ENCODE peak calls at places on chromosomes 11 and 22, in five cellular contexts. One of them, this sample, is unnamed.

GRCh38 chr11:5620606-5621521 is 3.9 kb upstream of the TRIM34 start:
- DNase-seq in lower leg skin: no peak
- DNase-seq in activated CD8-positive, alpha-beta memory T cell treated with anti-CD3 and anti-CD28 coated beads, Interleukin-2, amount 10 ng/mL, durations not matched to agents 7 days and 5 days: no peak
- DNase-seq in astrocyte of the spinal cord: peak; percentile 89
- DNase-seq in GM19239: no peak
- DNase-seq in this sample: peak; percentile 56

GRCh38 chr11:27100534-27100933 is 59.9 kb downstream of the BBOX1 start:
- DNase-seq in GM19239: no peak
- DNase-seq in lower leg skin: no peak
- DNase-seq in activated CD8-positive, alpha-beta memory T cell treated with anti-CD3 and anti-CD28 coated beads, Interleukin-2, amount 10 ng/mL, durations not matched to agents 7 days and 5 days: no peak
- DNase-seq in astrocyte of the spinal cord: no peak
- DNase-seq in this sample: no peak

GRCh38 chr11:127670372-127670771 is 669.8 kb upstream of the KIRREL3 start:
- DNase-seq in activated CD8-positive, alpha-beta memory T cell treated with anti-CD3 and anti-CD28 coated beads, Interleukin-2, amount 10 ng/mL, durations not matched to agents 7 days and 5 days: no peak
- DNase-seq in lower leg skin: no peak
- DNase-seq in astrocyte of the spinal cord: no peak
- DNase-seq in GM19239: no peak
- DNase-seq in this sample: no peak

GRCh38 chr11:111906680-111907079 is 4.9 kb downstream of the CRYAB start:
- DNase-seq in GM19239: no peak
- DNase-seq in activated CD8-positive, alpha-beta memory T cell treated with anti-CD3 and anti-CD28 coated beads, Interleukin-2, amount 10 ng/mL, durations not matched to agents 7 days and 5 days: no peak
- DNase-seq in astrocyte of the spinal cord: no peak
- DNase-seq in lower leg skin: no peak
- DNase-seq in this sample: no peak

GRCh38 chr22:38144025-38144405 is 33.5 kb upstream of the BAIAP2L2 start:
- DNase-seq in lower leg skin: no peak
- DNase-seq in astrocyte of the spinal cord: no peak
- DNase-seq in GM19239: no peak
- DNase-seq in activated CD8-positive, alpha-beta memory T cell treated with anti-CD3 and anti-CD28 coated beads, Interleukin-2, amount 10 ng/mL, durations not matched to agents 7 days and 5 days: no peak
- DNase-seq in this sample: no peak

GRCh38 chr11:14500181-14500651 is 605 bp upstream of the COPB1 start:
- DNase-seq in GM19239: peak; percentile 13
- DNase-seq in lower leg skin: no peak
- DNase-seq in astrocyte of the spinal cord: peak; percentile 74
- DNase-seq in activated CD8-positive, alpha-beta memory T cell treated with anti-CD3 and anti-CD28 coated beads, Interleukin-2, amount 10 ng/mL, durations not matched to agents 7 days and 5 days: peak; percentile 75
- DNase-seq in this sample: no peak

GRCh38 chr11:134503596-134503995 is 91.6 kb upstream of the B3GAT1 start:
- DNase-seq in activated CD8-positive, alpha-beta memory T cell treated with anti-CD3 and anti-CD28 coated beads, Interleukin-2, amount 10 ng/mL, durations not matched to agents 7 days and 5 days: no peak
- DNase-seq in astrocyte of the spinal cord: no peak
- DNase-seq in lower leg skin: peak; percentile 71
- DNase-seq in GM19239: no peak
- DNase-seq in this sample: no peak

GRCh38 chr22:38211556-38211955 is 9.8 kb downstream of the MAFF start:
- DNase-seq in astrocyte of the spinal cord: no peak
- DNase-seq in activated CD8-positive, alpha-beta memory T cell treated with anti-CD3 and anti-CD28 coated beads, Interleukin-2, amount 10 ng/mL, durations not matched to agents 7 days and 5 days: no peak
- DNase-seq in GM19239: no peak
- DNase-seq in lower leg skin: no peak
- DNase-seq in this sample: no peak

GRCh38 chr11:11620251-11620965 is 1.4 kb downstream of the GALNT18 start:
- DNase-seq in activated CD8-positive, alpha-beta memory T cell treated with anti-CD3 and anti-CD28 coated beads, Interleukin-2, amount 10 ng/mL, durations not matched to agents 7 days and 5 days: no peak
- DNase-seq in astrocyte of the spinal cord: peak; percentile 2
- DNase-seq in lower leg skin: peak; percentile 89
- DNase-seq in GM19239: no peak
- DNase-seq in this sample: no peak

GRCh38 chr22:31248138-31248745 is 36.1 kb downstream of the LIMK2 start:
- DNase-seq in lower leg skin: peak; percentile 90
- DNase-seq in astrocyte of the spinal cord: peak; percentile 94
- DNase-seq in activated CD8-positive, alpha-beta memory T cell treated with anti-CD3 and anti-CD28 coated beads, Interleukin-2, amount 10 ng/mL, durations not matched to agents 7 days and 5 days: peak; percentile 89
- DNase-seq in GM19239: peak; percentile 26
- DNase-seq in this sample: peak; percentile 93

GRCh38 chr11:109401532-109401931 is 20.5 kb upstream of the C11orf87 start:
- DNase-seq in activated CD8-positive, alpha-beta memory T cell treated with anti-CD3 and anti-CD28 coated beads, Interleukin-2, amount 10 ng/mL, durations not matched to agents 7 days and 5 days: no peak
- DNase-seq in GM19239: no peak
- DNase-seq in lower leg skin: no peak
- DNase-seq in astrocyte of the spinal cord: no peak
- DNase-seq in this sample: no peak

GRCh38 chr11:18144243-18144642 is 11.9 kb downstream of the MRGPRX3 start:
- DNase-seq in astrocyte of the spinal cord: no peak
- DNase-seq in GM19239: no peak
- DNase-seq in lower leg skin: no peak
- DNase-seq in activated CD8-positive, alpha-beta memory T cell treated with anti-CD3 and anti-CD28 coated beads, Interleukin-2, amount 10 ng/mL, durations not matched to agents 7 days and 5 days: no peak
- DNase-seq in this sample: no peak

GRCh38 chr22:38697055-38697980 is 3.4 kb downstream of the JOSD1 start:
- DNase-seq in astrocyte of the spinal cord: peak; percentile 59
- DNase-seq in lower leg skin: no peak
- DNase-seq in GM19239: no peak
- DNase-seq in activated CD8-positive, alpha-beta memory T cell treated with anti-CD3 and anti-CD28 coated beads, Interleukin-2, amount 10 ng/mL, durations not matched to agents 7 days and 5 days: no peak
- DNase-seq in this sample: no peak

GRCh38 chr11:126146454-126147192 is 64.8 kb downstream of the RPUSD4 start:
- DNase-seq in astrocyte of the spinal cord: no peak
- DNase-seq in lower leg skin: no peak
- DNase-seq in GM19239: no peak
- DNase-seq in activated CD8-positive, alpha-beta memory T cell treated with anti-CD3 and anti-CD28 coated beads, Interleukin-2, amount 10 ng/mL, durations not matched to agents 7 days and 5 days: no peak
- DNase-seq in this sample: no peak

GRCh38 chr22:42368379-42369249 is 63.6 kb downstream of the NFAM1 start:
- DNase-seq in activated CD8-positive, alpha-beta memory T cell treated with anti-CD3 and anti-CD28 coated beads, Interleukin-2, amount 10 ng/mL, durations not matched to agents 7 days and 5 days: peak; percentile 47
- DNase-seq in GM19239: no peak
- DNase-seq in lower leg skin: no peak
- DNase-seq in astrocyte of the spinal cord: no peak
- DNase-seq in this sample: no peak

GRCh38 chr11:79744941-79745340 is 304.1 kb upstream of the TENM4 start:
- DNase-seq in activated CD8-positive, alpha-beta memory T cell treated with anti-CD3 and anti-CD28 coated beads, Interleukin-2, amount 10 ng/mL, durations not matched to agents 7 days and 5 days: no peak
- DNase-seq in GM19239: no peak
- DNase-seq in lower leg skin: no peak
- DNase-seq in astrocyte of the spinal cord: no peak
- DNase-seq in this sample: no peak

GRCh38 chr11:20623258-20623657 is 23.9 kb downstream of the SLC6A5 start:
- DNase-seq in astrocyte of the spinal cord: no peak
- DNase-seq in lower leg skin: no peak
- DNase-seq in activated CD8-positive, alpha-beta memory T cell treated with anti-CD3 and anti-CD28 coated beads, Interleukin-2, amount 10 ng/mL, durations not matched to agents 7 days and 5 days: no peak
- DNase-seq in GM19239: no peak
- DNase-seq in this sample: no peak